ENCODE peak calls at places on chromosomes 6 and 20, in four cellular contexts. I, Z, W and X are unnamed samples. For H3K9me3 and H3K36me3, the result is how much of the 10 kb centered on the place peaks cover.

GRCh38 chr20:62266340-62266739 is 28.0 kb downstream of the OSBPL2 start:
- DNase-seq in Z (no peak), I (no peak), W (no peak), X (peak)

GRCh38 chr6:72940265-72940664 is 285.0 kb downstream of the KHDC1L start:
- DNase-seq in Z (no peak), I (no peak), W (no peak), X (no peak)

GRCh38 chr6:138257638-138258040 is 39.3 kb upstream of the PBOV1 start:
- DNase-seq in I (no peak), Z (no peak), W (no peak), X (no peak)

GRCh38 chr6:36546664-36546957 is 668 bp downstream of the STK38 start:
- DNase-seq in W (no peak), I (no peak), Z (no peak), X (no peak)

GRCh38 chr6:3561745-3562144 is 104.9 kb upstream of the SLC22A23 start:
- DNase-seq in W (no peak), I (no peak), Z (no peak), X (no peak)

GRCh38 chr6:34065470-34066283 is 80.2 kb downstream of the GRM4 start:
- DNase-seq in Z (no peak), I (no peak), W (no peak), X (no peak)

GRCh38 chr20:41632896-41633295 is 14.7 kb upstream of the CHD6 start:
- DNase-seq in I (no peak), W (no peak), Z (no peak), X (no peak)

GRCh38 chr6:130482645-130483390 is 117.0 kb downstream of the TMEM200A start:
- DNase-seq in I (no peak), Z (no peak), W (no peak), X (peak)

GRCh38 chr6:138162104-138162946 is 586 bp downstream of the ARFGEF3 start:
- DNase-seq in W (no peak), Z (no peak), I (no peak), X (no peak)

GRCh38 chr6:2793491-2794151 is 28.4 kb downstream of the WRNIP1 start:
- DNase-seq in I (no peak), W (no peak), Z (peak), X (peak)

GRCh38 chr6:20313960-20314530 is 87.6 kb upstream of the E2F3 start:
- DNase-seq in Z (no peak), W (no peak), I (no peak), X (no peak)

GRCh38 chr6:167564416-167565250 is 239.7 kb downstream of the TTLL2 start:
- DNase-seq in W (no peak), I (no peak), Z (no peak), X (no peak)

GRCh38 chr6:161694995-161695394 is 421.1 kb upstream of the AGPAT4 start:
- DNase-seq in Z (no peak), W (no peak), I (no peak), X (no peak)

GRCh38 chr20:8156603-8157079 is 24.6 kb downstream of the PLCB1 start:
- DNase-seq in Z (peak), W (no peak), I (no peak), X (no peak)

DNA sequence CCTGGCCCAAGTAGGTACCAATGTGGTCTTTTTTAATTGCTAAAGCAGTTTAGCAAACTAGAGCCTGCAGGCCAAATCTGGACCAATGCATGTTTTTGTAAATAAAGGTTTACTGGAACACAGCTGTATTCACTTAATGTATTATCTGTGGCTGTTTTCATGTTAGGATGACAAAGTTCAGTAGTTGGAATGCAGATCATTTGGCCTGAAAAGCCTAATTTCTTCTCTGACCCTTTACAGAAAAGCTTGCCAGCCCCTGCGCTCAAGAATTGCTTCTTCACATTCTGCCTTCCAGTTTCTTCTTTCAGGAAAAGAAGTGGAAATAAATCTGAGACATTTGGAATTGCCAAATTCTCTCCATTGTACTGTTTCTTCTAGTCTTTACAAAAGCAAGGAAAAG is 90.0 kb upstream of the MC3R start:
- DNase-seq in I (no peak), Z (no peak), W (no peak), X (no peak)
- H3K9me3 ChIP-seq in I (under half), Z (under half), W (under half), X (under half)

GRCh38 chr6:53428886-53429285 is 80.1 kb upstream of the ELOVL5 start:
- DNase-seq in I (no peak), W (no peak), Z (no peak), X (no peak)

GRCh38 chr6:53424976-53425718 is 76.4 kb upstream of the ELOVL5 start:
- DNase-seq in I (no peak), W (no peak), Z (no peak), X (no peak)

GRCh38 chr6:53424300-53424699 is 75.5 kb upstream of the ELOVL5 start:
- DNase-seq in W (no peak), Z (no peak), I (no peak), X (no peak)

GRCh38 chr6:53426117-53426516 is 77.4 kb upstream of the ELOVL5 start:
- DNase-seq in W (no peak), Z (no peak), I (no peak), X (no peak)

GRCh38 chr6:53426544-53427270 is 78.0 kb upstream of the ELOVL5 start:
- DNase-seq in I (no peak), W (no peak), Z (no peak), X (no peak)
- H3K36me3 ChIP-seq in I (under half), W (under half), Z (under half), X (under half)

DNA sequence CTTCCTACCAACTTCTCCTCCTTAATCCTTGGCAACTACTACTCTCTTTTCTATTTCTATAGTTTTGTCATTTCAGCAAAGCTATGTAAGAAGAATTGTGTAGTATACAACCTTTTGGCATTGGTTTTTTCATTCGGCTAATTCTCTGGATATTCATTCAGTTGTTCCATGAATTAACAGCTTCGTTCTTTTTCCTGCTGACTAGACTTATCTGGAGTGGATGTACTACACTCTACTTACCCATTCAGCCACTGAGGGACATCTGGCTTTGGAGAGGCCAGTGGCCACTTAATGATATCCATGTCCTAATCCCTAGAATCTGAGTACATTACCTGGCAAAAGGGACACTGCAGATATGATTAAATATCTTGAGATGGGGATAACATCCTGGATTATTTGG is 623.9 kb downstream of the DOK5 start:
- DNase-seq in W (no peak), Z (no peak), I (no peak), X (no peak)
- H3K9me3 ChIP-seq in W (under half), Z (under half), I (under half), X (under half)

GRCh38 chr20:38951611-38952010 is 10.5 kb upstream of the DHX35 start:
- DNase-seq in Z (no peak), I (no peak), W (no peak), X (no peak)

GRCh38 chr20:38950254-38950653 is 11.9 kb upstream of the DHX35 start:
- DNase-seq in Z (no peak), I (no peak), W (no peak), X (no peak)

GRCh38 chr20:38947931-38948362 is 14.2 kb upstream of the DHX35 start:
- DNase-seq in W (no peak), Z (no peak), I (no peak), X (no peak)

GRCh38 chr20:38941726-38942389 is 15.6 kb downstream of the FAM83D start:
- DNase-seq in W (no peak), Z (no peak), I (no peak), X (no peak)

DNA sequence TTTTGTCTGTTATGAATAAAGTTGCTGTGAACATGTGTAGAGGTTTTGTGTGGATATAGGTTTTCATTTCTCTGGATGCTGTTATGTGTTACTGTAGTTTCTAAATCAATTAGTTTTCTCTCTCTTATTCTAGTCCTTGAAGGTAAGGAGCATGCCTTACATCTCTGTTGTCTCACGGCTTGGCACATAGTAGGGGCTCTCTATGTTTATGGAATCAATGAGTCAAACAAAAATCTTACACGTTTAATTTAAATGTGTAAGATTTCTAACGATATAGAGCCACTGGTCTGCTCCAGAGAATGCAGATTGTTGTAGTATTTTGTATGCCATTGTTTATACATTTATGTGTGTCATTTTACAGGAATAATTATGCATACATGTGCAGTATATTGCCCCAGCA is 15.3 kb upstream of the DHX35 start:
- DNase-seq in I (no peak), W (no peak), Z (no peak), X (no peak)
- H3K36me3 ChIP-seq in I (under half), W (under half), Z (under half), X (under half)

GRCh38 chr20:60652615-60653014 is 599.4 kb upstream of the CDH4 start:
- DNase-seq in I (no peak), W (no peak), Z (no peak), X (no peak)
- H3K9me3 ChIP-seq in I (under half), W (under half), Z (under half), X (under half)

GRCh38 chr20:58236612-58237317 is 8.3 kb upstream of the ANKRD60 start:
- DNase-seq in W (peak), I (peak), Z (peak), X (peak)

GRCh38 chr20:58241766-58242465 is 13.5 kb upstream of the ANKRD60 start:
- DNase-seq in Z (no peak), I (no peak), W (no peak), X (no peak)

GRCh38 chr20:58237318-58238182 is 9.1 kb upstream of the ANKRD60 start:
- DNase-seq in Z (no peak), W (no peak), I (no peak), X (no peak)

GRCh38 chr20:58238490-58238889 is 10.0 kb upstream of the ANKRD60 start:
- DNase-seq in W (no peak), Z (no peak), I (no peak), X (no peak)

GRCh38 chr20:58239216-58239615 is 10.8 kb upstream of the ANKRD60 start:
- DNase-seq in Z (no peak), I (no peak), W (no peak), X (no peak)
- H3K36me3 ChIP-seq in Z (under half), I (under half), W (under half), X (under half)

GRCh38 chr20:25643735-25644134 is 19.9 kb upstream of the NANP start:
- DNase-seq in Z (peak), W (peak), I (no peak), X (no peak)
- H3K9me3 ChIP-seq in Z (under half), W (under half), I (under half), X (under half)

DNA sequence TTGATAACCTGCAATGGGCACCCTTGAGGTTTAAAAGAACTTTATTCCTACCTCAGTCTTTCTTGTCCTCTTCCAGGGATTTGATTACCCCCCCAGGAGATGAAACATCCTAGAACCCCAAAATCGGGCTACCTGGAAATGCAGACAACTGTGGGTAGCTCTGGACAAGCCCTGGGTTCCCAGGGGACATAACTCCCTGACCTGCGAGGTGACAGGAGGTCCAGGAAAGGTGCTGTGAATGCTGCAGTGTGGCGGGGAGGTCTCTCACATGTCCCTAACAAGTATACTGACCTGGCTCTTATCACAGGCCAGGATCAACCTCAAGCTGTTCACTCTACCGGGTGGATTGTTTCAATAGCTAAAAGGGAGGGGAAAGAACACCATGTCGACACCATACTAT is 11.6 kb downstream of the JAG1 start:
- DNase-seq in W (no peak), I (no peak), Z (no peak), X (no peak)
- H3K36me3 ChIP-seq in W (under half), I (under half), Z (under half), X (under half)

GRCh38 chr20:46501961-46502360 is 11.4 kb downstream of the ZNF334 start:
- DNase-seq in I (no peak), W (no peak), Z (no peak), X (no peak)
- H3K9me3 ChIP-seq in I (under half), W (under half), Z (under half), X (under half)